ENCODE peak calls at places on chromosomes 13 and 19, in four cellular contexts. W is HCT116, T is choroid plexus epithelial cell, O is AG10803. B is an unnamed sample.
A peak's percentile ranks its signal among the peaks of the same experiment; 100 is the strongest.

GRCh38 chr19:10285393-10285792 is 1.4 kb upstream of the ICAM4 start:
- DNase-seq in W (no peak), T (no peak), O (no peak), B (no peak)

GRCh38 chr19:29715695-29716581 is 877 bp upstream of the C19orf12 start:
- DNase-seq in W (no peak), T (peak; percentile 14), O (no peak), B (peak; percentile 18)

GRCh38 chr13:70756088-70756487 is 647.8 kb upstream of the KLHL1 start:
- DNase-seq in W (no peak), T (no peak), O (no peak), B (no peak)

GRCh38 chr19:10344780-10345179 is 5.4 kb upstream of the ICAM3 start:
- DNase-seq in W (no peak), T (no peak), O (peak; percentile 26), B (peak; percentile 39)

GRCh38 chr13:45257638-45258338 is 56.9 kb upstream of the KCTD4 start:
- DNase-seq in W (no peak), T (no peak), O (peak; percentile 47), B (peak; percentile 46)

GRCh38 chr13:45367358-45367757 is 26.4 kb upstream of the TPT1 start:
- DNase-seq in W (peak; percentile 95), T (peak; percentile 80), O (peak; percentile 78), B (peak; percentile 91)

GRCh38 chr13:70568571-70568970 is 460.3 kb upstream of the KLHL1 start:
- DNase-seq in W (peak; percentile 19), T (peak; percentile 76), O (peak; percentile 20), B (peak; percentile 1)

GRCh38 chr13:94435604-94436226 is 43.8 kb downstream of the DCT start:
- DNase-seq in W (peak; percentile 34), T (peak; percentile 75), O (peak; percentile 59), B (peak; percentile 16)

GRCh38 chr13:77492982-77493381 is 42.5 kb upstream of the SCEL start:
- DNase-seq in W (peak; percentile 23), T (peak; percentile 71), O (no peak), B (peak; percentile 53)

GRCh38 chr19:6068711-6069110 is 41.6 kb downstream of the RFX2 start:
- DNase-seq in W (no peak), T (no peak), O (no peak), B (no peak)

GRCh38 chr13:76667551-76667950 is 218.7 kb downstream of the KCTD12 start:
- DNase-seq in W (no peak), T (peak; percentile 89), O (peak; percentile 77), B (peak; percentile 50)

GRCh38 chr13:64912141-64912540 is 2318.0 kb downstream of the PCDH9 start:
- DNase-seq in W (no peak), T (peak; percentile 69), O (peak; percentile 76), B (peak; percentile 50)

GRCh38 chr19:14475251-14476073 is at the start of gene PTGER1:
- DNase-seq in W (peak; percentile 21), T (peak; percentile 44), O (no peak), B (peak; percentile 75)

GRCh38 chr19:17325881-17326594 is 8.6 kb downstream of the ANO8 start:
- DNase-seq in W (no peak), T (no peak), O (no peak), B (no peak)

GRCh38 chr19:12665281-12665573 is 1.3 kb downstream of the MAN2B1 start:
- DNase-seq in W (no peak), T (no peak), O (no peak), B (no peak)

GRCh38 chr19:38079926-38080380 is 144.1 kb downstream of the DPF1 start:
- DNase-seq in W (no peak), T (peak; percentile 87), O (peak; percentile 89), B (peak; percentile 92)

GRCh38 chr19:16914421-16914820 is 25.6 kb downstream of the F2RL3 start:
- DNase-seq in W (no peak), T (no peak), O (no peak), B (no peak)

GRCh38 chr19:51690359-51691121 is 2.6 kb upstream of the SPACA6 start:
- DNase-seq in W (no peak), T (peak; percentile 83), O (peak; percentile 71), B (peak; percentile 65)

GRCh38 chr19:7152568-7152967 is 83.1 kb downstream of the ZNF557 start:
- DNase-seq in W (no peak), T (no peak), O (peak; percentile 6), B (no peak)

GRCh38 chr19:29672933-29673336 is 7.7 kb downstream of the PLEKHF1 start:
- DNase-seq in W (no peak), T (no peak), O (no peak), B (no peak)

GRCh38 chr13:61286148-61286745 is 129.4 kb downstream of the PCDH20 start:
- DNase-seq in W (peak; percentile 16), T (no peak), O (no peak), B (no peak)

GRCh38 chr19:15701757-15702589 is 25.9 kb upstream of the OR10H2 start:
- DNase-seq in W (no peak), T (no peak), O (no peak), B (no peak)

GRCh38 chr13:99967498-99967883 is 4.1 kb downstream of the ZIC5 start:
- DNase-seq in W (no peak), T (no peak), O (no peak), B (no peak)

GRCh38 chr19:8517551-8518442 is 3.8 kb upstream of the ZNF414 start:
- DNase-seq in W (no peak), T (peak; percentile 75), O (peak; percentile 84), B (peak; percentile 71)

GRCh38 chr19:56080669-56081401 is 40.3 kb downstream of the ZNF787 start:
- DNase-seq in W (peak; percentile 39), T (peak; percentile 92), O (peak; percentile 82), B (peak; percentile 71)

GRCh38 chr13:102817907-102818306 is 19.0 kb downstream of the BIVM start:
- DNase-seq in W (no peak), T (peak; percentile 62), O (peak; percentile 25), B (no peak)

GRCh38 chr19:1252818-1253513 is 4.6 kb downstream of the MIDN start:
- DNase-seq in W (no peak), T (peak; percentile 99), O (peak; percentile 99), B (peak; percentile 97)

GRCh38 chr13:31846984-31847752 is 107.8 kb downstream of the RXFP2 start:
- DNase-seq in W (no peak), T (no peak), O (no peak), B (peak; percentile 36)

GRCh38 chr19:50785329-50785922 is 4.8 kb upstream of the ACP4 start:
- DNase-seq in W (no peak), T (no peak), O (no peak), B (no peak)

GRCh38 chr13:34207334-34207733 is 389.4 kb downstream of the RFC3 start:
- DNase-seq in W (no peak), T (peak; percentile 93), O (peak; percentile 91), B (peak; percentile 81)

GRCh38 chr13:106836186-106836802 is 268.4 kb upstream of the ARGLU1 start:
- DNase-seq in W (no peak), T (no peak), O (no peak), B (no peak)

GRCh38 chr13:44842158-44842557 is 147.1 kb downstream of the NUFIP1 start:
- DNase-seq in W (no peak), T (peak; percentile 68), O (peak; percentile 56), B (peak; percentile 69)

GRCh38 chr13:71813187-71813586 is 53.8 kb downstream of the DACH1 start:
- DNase-seq in W (no peak), T (no peak), O (no peak), B (no peak)

GRCh38 chr19:40605201-40605971 is 4.2 kb downstream of the LTBP4 start:
- DNase-seq in W (peak; percentile 78), T (peak; percentile 62), O (peak; percentile 46), B (peak; percentile 84)

GRCh38 chr19:8161135-8161646 is 11.8 kb upstream of the FBN3 start:
- DNase-seq in W (peak; percentile 48), T (peak; percentile 23), O (no peak), B (no peak)

GRCh38 chr13:19791953-19792537 is 9.3 kb upstream of the PSPC1 start:
- DNase-seq in W (no peak), T (no peak), O (no peak), B (no peak)

GRCh38 chr13:30466358-30466714 is 600 bp upstream of the HMGB1 start:
- DNase-seq in W (no peak), T (peak; percentile 34), O (peak; percentile 4), B (peak; percentile 45)

GRCh38 chr13:100130092-100130491 is 41.2 kb downstream of the PCCA start:
- DNase-seq in W (no peak), T (no peak), O (peak; percentile 18), B (peak; percentile 8)

GRCh38 chr19:46297700-46298476 is 1.0 kb downstream of the HIF3A start:
- DNase-seq in W (no peak), T (peak; percentile 82), O (no peak), B (peak; percentile 88)
- H3K4me3 ChIP-seq in W (no peak overlapping the region), T (peak overlapping the region; percentile 67), O (no peak overlapping the region), B (peak overlapping the region; percentile 47)

DNA sequence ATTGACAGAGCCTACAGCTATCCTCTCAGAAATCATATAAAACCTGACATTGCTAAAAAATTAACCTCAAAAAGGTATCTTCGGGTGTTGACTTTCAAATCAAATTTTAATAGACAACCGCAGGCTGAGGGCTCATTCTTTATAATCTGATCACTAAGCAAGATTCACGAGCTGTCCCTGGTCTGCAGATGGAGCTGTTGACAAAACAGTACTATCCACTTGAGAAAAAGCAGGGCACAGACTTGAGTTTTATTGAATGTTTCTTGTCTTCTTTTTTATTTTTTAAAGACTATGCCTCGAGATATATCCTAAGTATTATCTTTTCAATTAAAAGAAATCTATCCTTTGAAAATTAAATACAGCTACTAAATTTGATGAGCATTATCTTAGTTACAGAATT is 540.5 kb downstream of the PCDH9 start:
- DNase-seq in W (no peak), T (peak; percentile 80), O (no peak), B (peak; percentile 53)
- TF ChIP-seq CTCF in W (no peak), T (peak; percentile 73), O (no peak), B (peak; percentile 28)

GRCh38 chr19:41785653-41786052 is 10.7 kb upstream of the CEACAM3 start:
- DNase-seq in W (peak; percentile 80), T (peak; percentile 84), O (peak; percentile 61), B (peak; percentile 27)
- H3K4me3 ChIP-seq in W (no peak overlapping the region), T (no peak overlapping the region), O (no peak overlapping the region), B (no peak overlapping the region)

DNA sequence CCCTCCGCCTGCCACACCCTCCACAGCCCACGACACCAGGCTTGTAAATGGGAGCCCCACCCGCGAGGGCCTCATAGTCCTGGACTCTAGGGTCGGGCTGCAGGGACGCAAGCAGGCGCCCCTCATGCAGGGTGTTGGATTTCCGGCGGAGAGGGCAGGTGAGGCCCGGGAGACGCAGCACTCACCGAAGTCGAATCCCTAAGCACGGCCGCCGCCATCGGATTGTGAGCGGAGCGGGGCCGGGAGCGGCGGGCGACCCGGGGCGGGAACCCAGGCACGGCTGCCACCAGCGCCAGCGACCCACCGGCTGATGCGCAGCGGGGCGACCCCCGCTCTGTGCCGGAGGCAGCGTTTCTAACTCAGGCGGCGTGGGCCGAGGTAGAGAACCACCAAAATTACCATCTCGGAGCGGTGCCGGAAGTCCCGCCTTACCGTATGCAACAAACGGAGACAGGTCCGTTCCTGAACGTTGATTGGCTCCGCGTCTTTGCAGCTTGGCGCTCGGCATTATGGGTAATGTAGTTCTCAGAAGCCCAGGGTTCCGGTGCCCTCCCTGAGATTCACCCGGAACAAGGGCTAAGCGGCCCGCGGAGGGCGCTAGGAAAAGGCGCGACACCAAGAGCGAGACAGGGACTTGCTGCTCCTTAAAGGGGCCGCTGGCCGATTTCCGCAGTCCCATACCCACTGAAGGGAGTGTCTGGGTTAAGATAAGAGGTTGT is at the start of gene ZNF416:
- DNase-seq in W (peak; percentile 99), T (peak; percentile 99), O (peak; percentile 98), B (peak; percentile 100)
- TF ChIP-seq CTCF in W (peak; percentile 12), T (peak; percentile 40), O (peak; percentile 29), B (peak; percentile 3)